ENCODE peak calls at places on chromosomes 2 and 18, in six cellular contexts. One of them, this sample, is unnamed.

GRCh38 chr18:58148954-58149471 is 105.0 kb downstream of the NEDD4L start:
- DNase-seq in NCI-H748 treated with DMSO at 0.1 percent for 48 hours: no peak
- DNase-seq in left ventricle myocardium inferior: no peak
- DNase-seq in Daoy: no peak
- DNase-seq in stromal cell of bone marrow: no peak
- DNase-seq in cortex of kidney: no peak
- DNase-seq in this sample: no peak

GRCh38 chr2:46296840-46297545 is at the start of gene EPAS1:
- DNase-seq in cortex of kidney: peak; percentile 79
- DNase-seq in stromal cell of bone marrow: peak; percentile 73
- DNase-seq in NCI-H748 treated with DMSO at 0.1 percent for 48 hours: peak; percentile 47
- DNase-seq in Daoy: peak; percentile 89
- DNase-seq in left ventricle myocardium inferior: peak; percentile 98
- DNase-seq in this sample: peak; percentile 52

GRCh38 chr2:17309186-17309585 is 209.1 kb downstream of the RAD51AP2 start:
- DNase-seq in left ventricle myocardium inferior: no peak
- DNase-seq in stromal cell of bone marrow: peak; percentile 9
- DNase-seq in Daoy: no peak
- DNase-seq in NCI-H748 treated with DMSO at 0.1 percent for 48 hours: no peak
- DNase-seq in cortex of kidney: no peak
- DNase-seq in this sample: no peak

GRCh38 chr2:222318026-222318711 is 19.4 kb upstream of the PAX3 start:
- DNase-seq in Daoy: peak; percentile 86
- DNase-seq in stromal cell of bone marrow: peak; percentile 57
- DNase-seq in NCI-H748 treated with DMSO at 0.1 percent for 48 hours: peak; percentile 76
- DNase-seq in cortex of kidney: no peak
- DNase-seq in left ventricle myocardium inferior: peak; percentile 53
- DNase-seq in this sample: peak; percentile 21

GRCh38 chr2:170530284-170530745 is 184.8 kb upstream of the SP5 start:
- DNase-seq in NCI-H748 treated with DMSO at 0.1 percent for 48 hours: peak; percentile 97
- DNase-seq in cortex of kidney: no peak
- DNase-seq in left ventricle myocardium inferior: peak; percentile 80
- DNase-seq in Daoy: peak; percentile 91
- DNase-seq in stromal cell of bone marrow: peak; percentile 11
- DNase-seq in this sample: peak; percentile 91

GRCh38 chr2:220785181-220785580 is 786.9 kb downstream of the EPHA4 start:
- DNase-seq in stromal cell of bone marrow: no peak
- DNase-seq in Daoy: peak; percentile 29
- DNase-seq in NCI-H748 treated with DMSO at 0.1 percent for 48 hours: peak; percentile 89
- DNase-seq in left ventricle myocardium inferior: no peak
- DNase-seq in cortex of kidney: no peak
- DNase-seq in this sample: no peak

GRCh38 chr18:14179306-14179705 is 47.1 kb upstream of the ZNF519 start:
- DNase-seq in NCI-H748 treated with DMSO at 0.1 percent for 48 hours: no peak
- DNase-seq in stromal cell of bone marrow: no peak
- DNase-seq in left ventricle myocardium inferior: no peak
- DNase-seq in cortex of kidney: no peak
- DNase-seq in Daoy: no peak
- DNase-seq in this sample: no peak

GRCh38 chr2:182015334-182016109 is 29.9 kb downstream of the PPP1R1C start:
- DNase-seq in Daoy: peak; percentile 77
- DNase-seq in left ventricle myocardium inferior: no peak
- DNase-seq in stromal cell of bone marrow: no peak
- DNase-seq in NCI-H748 treated with DMSO at 0.1 percent for 48 hours: no peak
- DNase-seq in cortex of kidney: no peak
- DNase-seq in this sample: no peak

GRCh38 chr2:16650287-16651249 is 15.1 kb downstream of the CYRIA start:
- DNase-seq in left ventricle myocardium inferior: no peak
- DNase-seq in Daoy: peak; percentile 53
- DNase-seq in NCI-H748 treated with DMSO at 0.1 percent for 48 hours: no peak
- DNase-seq in cortex of kidney: no peak
- DNase-seq in stromal cell of bone marrow: no peak
- DNase-seq in this sample: no peak

GRCh38 chr2:102000813-102001766 is 9.3 kb downstream of the IL1R2 start:
- DNase-seq in cortex of kidney: no peak
- DNase-seq in Daoy: no peak
- DNase-seq in left ventricle myocardium inferior: no peak
- DNase-seq in NCI-H748 treated with DMSO at 0.1 percent for 48 hours: no peak
- DNase-seq in stromal cell of bone marrow: no peak
- DNase-seq in this sample: no peak

GRCh38 chr2:120566331-120567035 is 169.2 kb upstream of the GLI2 start:
- DNase-seq in Daoy: peak; percentile 78
- DNase-seq in cortex of kidney: no peak
- DNase-seq in NCI-H748 treated with DMSO at 0.1 percent for 48 hours: no peak
- DNase-seq in stromal cell of bone marrow: peak; percentile 98
- DNase-seq in left ventricle myocardium inferior: peak; percentile 86
- DNase-seq in this sample: peak; percentile 69

GRCh38 chr2:109513749-109514588 is 99.8 kb downstream of the SEPTIN10 start:
- DNase-seq in cortex of kidney: no peak
- DNase-seq in left ventricle myocardium inferior: no peak
- DNase-seq in NCI-H748 treated with DMSO at 0.1 percent for 48 hours: no peak
- DNase-seq in stromal cell of bone marrow: peak; percentile 95
- DNase-seq in Daoy: peak; percentile 70
- DNase-seq in this sample: peak; percentile 71

GRCh38 chr2:218218409-218219185 is 1.6 kb downstream of the ARPC2 start:
- DNase-seq in stromal cell of bone marrow: no peak
- DNase-seq in Daoy: no peak
- DNase-seq in left ventricle myocardium inferior: no peak
- DNase-seq in cortex of kidney: no peak
- DNase-seq in NCI-H748 treated with DMSO at 0.1 percent for 48 hours: no peak
- DNase-seq in this sample: no peak

GRCh38 chr18:46051731-46052461 is 20.2 kb downstream of the PSTPIP2 start:
- DNase-seq in Daoy: no peak
- DNase-seq in left ventricle myocardium inferior: no peak
- DNase-seq in stromal cell of bone marrow: peak; percentile 53
- DNase-seq in cortex of kidney: no peak
- DNase-seq in NCI-H748 treated with DMSO at 0.1 percent for 48 hours: no peak
- DNase-seq in this sample: peak; percentile 69

GRCh38 chr2:58535994-58536393 is 294.9 kb upstream of the FANCL start:
- DNase-seq in NCI-H748 treated with DMSO at 0.1 percent for 48 hours: no peak
- DNase-seq in stromal cell of bone marrow: no peak
- DNase-seq in left ventricle myocardium inferior: no peak
- DNase-seq in Daoy: no peak
- DNase-seq in cortex of kidney: no peak
- DNase-seq in this sample: no peak

GRCh38 chr2:8380573-8380972 is 301.3 kb upstream of the ID2 start:
- DNase-seq in left ventricle myocardium inferior: no peak
- DNase-seq in stromal cell of bone marrow: no peak
- DNase-seq in cortex of kidney: no peak
- DNase-seq in NCI-H748 treated with DMSO at 0.1 percent for 48 hours: no peak
- DNase-seq in Daoy: no peak
- DNase-seq in this sample: no peak

GRCh38 chr2:206480161-206480560 is 36.8 kb downstream of the ADAM23 start:
- DNase-seq in stromal cell of bone marrow: no peak
- DNase-seq in Daoy: peak; percentile 25
- DNase-seq in NCI-H748 treated with DMSO at 0.1 percent for 48 hours: no peak
- DNase-seq in cortex of kidney: no peak
- DNase-seq in left ventricle myocardium inferior: no peak
- DNase-seq in this sample: peak; percentile 51

GRCh38 chr2:72934683-72935610 is 17.6 kb downstream of the EMX1 start:
- DNase-seq in left ventricle myocardium inferior: no peak
- DNase-seq in stromal cell of bone marrow: no peak
- DNase-seq in NCI-H748 treated with DMSO at 0.1 percent for 48 hours: no peak
- DNase-seq in Daoy: peak; percentile 39
- DNase-seq in cortex of kidney: no peak
- DNase-seq in this sample: no peak

GRCh38 chr2:179936654-179937053 is 70.4 kb downstream of the CWC22 start:
- DNase-seq in NCI-H748 treated with DMSO at 0.1 percent for 48 hours: no peak
- DNase-seq in stromal cell of bone marrow: no peak
- DNase-seq in left ventricle myocardium inferior: no peak
- DNase-seq in cortex of kidney: no peak
- DNase-seq in Daoy: peak; percentile 14
- DNase-seq in this sample: no peak

GRCh38 chr18:65409266-65409665 is 341.5 kb upstream of the CDH7 start:
- DNase-seq in cortex of kidney: no peak
- DNase-seq in stromal cell of bone marrow: no peak
- DNase-seq in Daoy: no peak
- DNase-seq in left ventricle myocardium inferior: no peak
- DNase-seq in NCI-H748 treated with DMSO at 0.1 percent for 48 hours: no peak
- DNase-seq in this sample: no peak

GRCh38 chr2:236899945-236900640 is 185.6 kb upstream of the COPS8 start:
- DNase-seq in NCI-H748 treated with DMSO at 0.1 percent for 48 hours: no peak
- DNase-seq in stromal cell of bone marrow: no peak
- DNase-seq in Daoy: no peak
- DNase-seq in left ventricle myocardium inferior: no peak
- DNase-seq in cortex of kidney: no peak
- DNase-seq in this sample: no peak

GRCh38 chr2:60882971-60883753 is 1.8 kb downstream of the REL start:
- DNase-seq in Daoy: peak; percentile 6
- DNase-seq in NCI-H748 treated with DMSO at 0.1 percent for 48 hours: no peak
- DNase-seq in left ventricle myocardium inferior: no peak
- DNase-seq in cortex of kidney: no peak
- DNase-seq in stromal cell of bone marrow: no peak
- DNase-seq in this sample: no peak

GRCh38 chr2:150191349-150191748 is 296.1 kb downstream of the RND3 start:
- DNase-seq in left ventricle myocardium inferior: no peak
- DNase-seq in Daoy: no peak
- DNase-seq in cortex of kidney: no peak
- DNase-seq in NCI-H748 treated with DMSO at 0.1 percent for 48 hours: no peak
- DNase-seq in stromal cell of bone marrow: no peak
- DNase-seq in this sample: peak; percentile 76

GRCh38 chr18:28511421-28511821 is 334.5 kb upstream of the CDH2 start:
- DNase-seq in Daoy: peak; percentile 53
- DNase-seq in left ventricle myocardium inferior: no peak
- DNase-seq in cortex of kidney: no peak
- DNase-seq in stromal cell of bone marrow: no peak
- DNase-seq in NCI-H748 treated with DMSO at 0.1 percent for 48 hours: no peak
- DNase-seq in this sample: peak; percentile 4

GRCh38 chr2:28665041-28665704 is 86.5 kb upstream of the PPP1CB start:
- DNase-seq in cortex of kidney: no peak
- DNase-seq in Daoy: peak; percentile 74
- DNase-seq in stromal cell of bone marrow: peak; percentile 86
- DNase-seq in left ventricle myocardium inferior: peak; percentile 83
- DNase-seq in NCI-H748 treated with DMSO at 0.1 percent for 48 hours: no peak
- DNase-seq in this sample: peak; percentile 87

GRCh38 chr18:49628993-49629795 is 67.3 kb downstream of the LIPG start:
- DNase-seq in left ventricle myocardium inferior: peak; percentile 46
- DNase-seq in Daoy: no peak
- DNase-seq in NCI-H748 treated with DMSO at 0.1 percent for 48 hours: no peak
- DNase-seq in cortex of kidney: no peak
- DNase-seq in stromal cell of bone marrow: no peak
- DNase-seq in this sample: no peak

This sample was measured in skeletal muscle cell.